ENCODE peak calls at places on chromosomes 12 and 14, in nine cellular contexts. U is A549; X is kidney; L is heart right ventricle; P is CD4-positive, alpha-beta T cell; V is upper lobe of right lung; H is CD8-positive, alpha-beta T cell; S is PC-3; O is IMR-90. M is an unnamed sample.

GRCh38 chr12:20883288-20883687 is 72.8 kb downstream of the SLCO1B3 start:
- DNase-seq in U (no peak), X (no peak), L (peak; percentile 12), P (no peak), V (no peak), H (no peak), S (peak; percentile 67), O (no peak), M (no peak)

GRCh38 chr14:93930296-93930988 is 3.3 kb downstream of the FAM181A start:
- DNase-seq in U (no peak), X (peak; percentile 46), L (no peak), P (no peak), V (no peak), H (no peak), S (no peak), O (no peak), M (no peak)

GRCh38 chr12:2372178-2372577 is 319.4 kb downstream of the CACNA1C start:
- DNase-seq in U (no peak), X (no peak), L (no peak), P (no peak), V (peak; percentile 16), H (no peak), S (no peak), O (no peak), M (no peak)

GRCh38 chr12:27332407-27333310 is at the start of gene BMAL2:
- DNase-seq in U (peak; percentile 64), X (peak; percentile 75), L (peak; percentile 11), P (peak; percentile 5), V (peak; percentile 68), H (no peak), S (peak; percentile 79), O (peak; percentile 43), M (no peak)

GRCh38 chr14:100399052-100399849 is 76.1 kb downstream of the SLC25A47 start:
- DNase-seq in U (no peak), X (no peak), L (no peak), P (no peak), V (no peak), H (no peak), S (no peak), O (no peak), M (no peak)

GRCh38 chr12:57129311-57130288 is 1.3 kb downstream of the LRP1 start:
- DNase-seq in U (no peak), X (no peak), L (no peak), P (no peak), V (no peak), H (no peak), S (no peak), O (no peak), M (no peak)

GRCh38 chr14:34851395-34851794 is 23.8 kb downstream of the BAZ1A start:
- DNase-seq in U (peak; percentile 27), X (no peak), L (no peak), P (no peak), V (no peak), H (no peak), S (peak; percentile 73), O (peak; percentile 71), M (no peak)

GRCh38 chr12:123576611-123577010 is 7.7 kb upstream of the TMED2 start:
- DNase-seq in U (no peak), X (no peak), L (no peak), P (no peak), V (no peak), H (no peak), S (no peak), O (peak; percentile 44), M (no peak)

GRCh38 chr12:14993117-14993516 is 20.3 kb downstream of the PDE6H start:
- DNase-seq in U (no peak), X (no peak), L (no peak), P (no peak), V (no peak), H (no peak), S (no peak), O (peak; percentile 28), M (no peak)

GRCh38 chr12:62684586-62685295 is 218.1 kb downstream of the MON2 start:
- DNase-seq in U (no peak), X (no peak), L (peak; percentile 69), P (no peak), V (no peak), H (no peak), S (no peak), O (no peak), M (no peak)

GRCh38 chr14:67269338-67270060 is 28.3 kb downstream of the PALS1 start:
- DNase-seq in U (no peak), X (no peak), L (no peak), P (no peak), V (no peak), H (no peak), S (no peak), O (peak; percentile 87), M (no peak)

GRCh38 chr12:54983536-54984102 is 943 bp downstream of the TESPA1 start:
- DNase-seq in U (no peak), X (no peak), L (no peak), P (no peak), V (no peak), H (peak; percentile 12), S (no peak), O (no peak), M (no peak)

GRCh38 chr12:71840226-71840847 is 778 bp downstream of the TBC1D15 start:
- DNase-seq in U (peak; percentile 49), X (no peak), L (peak; percentile 10), P (no peak), V (no peak), H (no peak), S (peak; percentile 77), O (peak; percentile 88), M (no peak)

GRCh38 chr12:26869908-26870459 is 37.0 kb upstream of the ITPR2 start:
- DNase-seq in U (no peak), X (no peak), L (no peak), P (no peak), V (no peak), H (no peak), S (no peak), O (no peak), M (no peak)

GRCh38 chr12:1936406-1937320 is 18.2 kb upstream of the CACNA2D4 start:
- DNase-seq in U (peak; percentile 13), X (peak; percentile 77), L (peak; percentile 63), P (no peak), V (peak; percentile 87), H (no peak), S (peak; percentile 90), O (peak; percentile 82), M (no peak)

GRCh38 chr12:121214855-121215745 is 5.2 kb downstream of the P2RX4 start:
- DNase-seq in U (peak; percentile 63), X (peak; percentile 37), L (no peak), P (no peak), V (no peak), H (no peak), S (peak; percentile 96), O (peak; percentile 97), M (no peak)
- H3K27ac ChIP-seq in U (peak overlapping the region; percentile 36), X (peak overlapping the region; percentile 82), L (peak overlapping the region; percentile 51), P (peak overlapping the region; percentile 9), V (peak overlapping the region; percentile 80), H (no peak overlapping the region), S (peak overlapping the region; percentile 41), O (no peak overlapping the region), M (no peak overlapping the region)

GRCh38 chr12:89783321-89784060 is 74.9 kb upstream of the ATP2B1 start:
- DNase-seq in U (no peak), X (no peak), L (peak; percentile 55), P (no peak), V (no peak), H (no peak), S (peak; percentile 14), O (peak; percentile 67), M (no peak)

GRCh38 chr12:89786177-89786810 is 77.7 kb upstream of the ATP2B1 start:
- DNase-seq in U (no peak), X (no peak), L (no peak), P (no peak), V (no peak), H (no peak), S (no peak), O (no peak), M (no peak)

GRCh38 chr12:89781161-89781560 is 72.5 kb upstream of the ATP2B1 start:
- DNase-seq in U (no peak), X (no peak), L (no peak), P (no peak), V (no peak), H (no peak), S (no peak), O (no peak), M (no peak)

GRCh38 chr12:89781961-89782360 is 73.3 kb upstream of the ATP2B1 start:
- DNase-seq in U (no peak), X (no peak), L (no peak), P (no peak), V (no peak), H (no peak), S (no peak), O (peak; percentile 49), M (no peak)

GRCh38 chr12:89782807-89783206 is 74.2 kb upstream of the ATP2B1 start:
- DNase-seq in U (no peak), X (no peak), L (no peak), P (no peak), V (no peak), H (no peak), S (peak; percentile 49), O (peak; percentile 42), M (no peak)
- H3K27ac ChIP-seq in U (peak overlapping the region; percentile 0), X (no peak overlapping the region), L (no peak overlapping the region), P (no peak overlapping the region), V (no peak overlapping the region), H (no peak overlapping the region), S (peak overlapping the region; percentile 21), O (no peak overlapping the region), M (no peak overlapping the region)

GRCh38 chr14:104732355-104732804 is 8.4 kb downstream of the ADSS1 start:
- DNase-seq in U (peak; percentile 44), X (peak; percentile 94), L (peak; percentile 85), P (no peak), V (peak; percentile 87), H (no peak), S (no peak), O (no peak), M (no peak)

GRCh38 chr14:104731249-104731924 is 7.4 kb downstream of the ADSS1 start:
- DNase-seq in U (peak; percentile 48), X (no peak), L (no peak), P (no peak), V (no peak), H (no peak), S (peak; percentile 48), O (no peak), M (no peak)

GRCh38 chr14:104732931-104733681 is 9.1 kb downstream of the ADSS1 start:
- DNase-seq in U (no peak), X (no peak), L (no peak), P (no peak), V (no peak), H (no peak), S (peak; percentile 33), O (no peak), M (no peak)

GRCh38 chr14:104730504-104730903 is 6.5 kb downstream of the ADSS1 start:
- DNase-seq in U (no peak), X (no peak), L (no peak), P (no peak), V (no peak), H (no peak), S (no peak), O (no peak), M (no peak)

GRCh38 chr14:104731925-104732294 is 7.9 kb downstream of the ADSS1 start:
- DNase-seq in U (no peak), X (no peak), L (no peak), P (no peak), V (no peak), H (no peak), S (no peak), O (no peak), M (no peak)
- H3K27ac ChIP-seq in U (peak overlapping the region; percentile 74), X (no peak overlapping the region), L (peak overlapping the region; percentile 91), P (no peak overlapping the region), V (no peak overlapping the region), H (no peak overlapping the region), S (no peak overlapping the region), O (no peak overlapping the region), M (no peak overlapping the region)

GRCh38 chr14:33592298-33592697 is 358.6 kb downstream of the EGLN3 start:
- DNase-seq in U (no peak), X (no peak), L (no peak), P (no peak), V (no peak), H (no peak), S (peak; percentile 31), O (no peak), M (no peak)
- H3K27ac ChIP-seq in U (no peak overlapping the region), X (no peak overlapping the region), L (no peak overlapping the region), P (no peak overlapping the region), V (no peak overlapping the region), H (no peak overlapping the region), S (no peak overlapping the region), O (no peak overlapping the region), M (no peak overlapping the region)

M was measured in substantia nigra.